ENCODE peak calls at places on chromosome 16, in eight cellular contexts. C, S, Q, H, Z, V, T and I are unnamed samples.

GRCh38 chr16:84821728-84822676 is 2.2 kb downstream of the CRISPLD2 start:
- DNase-seq in C (peak; percentile 30), S (no peak), Q (peak; percentile 75), H (no peak), Z (no peak), V (no peak), T (no peak), I (no peak)

GRCh38 chr16:3793161-3793576 is 75.8 kb upstream of the TRAP1 start:
- DNase-seq in C (no peak), S (no peak), Q (no peak), H (peak; percentile 35), Z (no peak), V (peak; percentile 21), T (peak; percentile 75), I (no peak)

GRCh38 chr16:73949574-73950348 is 346.9 kb upstream of the PSMD7 start:
- DNase-seq in C (no peak), S (no peak), Q (peak; percentile 38), H (no peak), Z (no peak), V (no peak), T (no peak), I (peak; percentile 66)

GRCh38 chr16:47413041-47413440 is 47.8 kb downstream of the ITFG1 start:
- DNase-seq in C (no peak), S (no peak), Q (no peak), H (no peak), Z (no peak), V (no peak), T (no peak), I (no peak)

GRCh38 chr16:29743827-29744531 is 1.8 kb downstream of the C16orf54 start:
- DNase-seq in C (no peak), S (no peak), Q (no peak), H (peak; percentile 35), Z (no peak), V (peak; percentile 58), T (no peak), I (no peak)

GRCh38 chr16:11613381-11614303 is 26.9 kb upstream of the LITAF start:
- DNase-seq in C (peak; percentile 92), S (peak; percentile 69), Q (no peak), H (no peak), Z (no peak), V (no peak), T (peak; percentile 84), I (no peak)

GRCh38 chr16:65908568-65908967 is 457.9 kb upstream of the CDH5 start:
- DNase-seq in C (no peak), S (no peak), Q (no peak), H (peak; percentile 56), Z (peak; percentile 94), V (no peak), T (no peak), I (no peak)

GRCh38 chr16:18041864-18042834 is 294.4 kb downstream of the NPIPA8 start:
- DNase-seq in C (no peak), S (no peak), Q (no peak), H (no peak), Z (no peak), V (no peak), T (no peak), I (no peak)

GRCh38 chr16:22614271-22614947 is 103.7 kb downstream of the NPIPB5 start:
- DNase-seq in C (no peak), S (no peak), Q (no peak), H (no peak), Z (no peak), V (no peak), T (no peak), I (no peak)

GRCh38 chr16:19513377-19514053 is 8.4 kb downstream of the GDE1 start:
- DNase-seq in C (no peak), S (no peak), Q (no peak), H (no peak), Z (no peak), V (no peak), T (no peak), I (no peak)

GRCh38 chr16:30186782-30187555 is 3.6 kb downstream of the CORO1A start:
- DNase-seq in C (peak; percentile 94), S (peak; percentile 87), Q (peak; percentile 47), H (peak; percentile 85), Z (peak; percentile 74), V (peak; percentile 81), T (peak; percentile 75), I (no peak)

GRCh38 chr16:10965440-10966039 is 21.2 kb downstream of the CLEC16A start:
- DNase-seq in C (no peak), S (no peak), Q (no peak), H (no peak), Z (no peak), V (no peak), T (no peak), I (no peak)

DNA sequence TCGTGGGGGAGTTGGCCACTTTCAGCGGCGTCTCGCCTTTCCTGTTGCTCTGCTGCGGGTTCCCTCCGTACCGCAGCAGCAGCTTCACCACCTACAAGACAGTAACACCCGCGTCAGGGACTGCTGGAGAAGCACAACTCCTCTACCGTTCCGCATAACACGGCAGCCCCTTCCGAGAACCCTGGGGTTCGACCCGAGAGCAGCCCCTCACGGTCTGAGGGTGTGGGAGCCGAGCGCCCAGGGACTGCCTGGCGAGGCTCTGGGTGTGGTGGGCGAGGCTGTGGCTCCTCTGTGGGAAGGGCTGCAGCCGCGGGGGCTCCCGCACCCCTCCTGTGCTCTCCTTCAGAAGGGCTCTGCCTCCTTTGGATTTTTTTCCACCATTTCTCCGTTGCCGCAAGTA is 68.6 kb downstream of the ZNF778 start:
- DNase-seq in C (peak; percentile 58), S (no peak), Q (no peak), H (no peak), Z (no peak), V (no peak), T (no peak), I (no peak)
- H3K27ac ChIP-seq in C (no peak overlapping the region), S (no peak overlapping the region), Q (no peak overlapping the region), H (peak overlapping the region; percentile 66), Z (no peak overlapping the region), V (no peak overlapping the region), T (no peak overlapping the region), I (no peak overlapping the region)

GRCh38 chr16:69596801-69597200 is 31.0 kb downstream of the NFAT5 start:
- DNase-seq in C (no peak), S (no peak), Q (no peak), H (no peak), Z (no peak), V (no peak), T (no peak), I (no peak)

GRCh38 chr16:69598045-69598444 is 32.3 kb downstream of the NFAT5 start:
- DNase-seq in C (no peak), S (no peak), Q (no peak), H (no peak), Z (no peak), V (no peak), T (no peak), I (no peak)

GRCh38 chr16:69601250-69601649 is 35.5 kb downstream of the NFAT5 start:
- DNase-seq in C (no peak), S (no peak), Q (no peak), H (no peak), Z (no peak), V (no peak), T (no peak), I (no peak)

GRCh38 chr16:69600202-69600601 is 34.4 kb downstream of the NFAT5 start:
- DNase-seq in C (no peak), S (no peak), Q (no peak), H (no peak), Z (no peak), V (no peak), T (no peak), I (no peak)

DNA sequence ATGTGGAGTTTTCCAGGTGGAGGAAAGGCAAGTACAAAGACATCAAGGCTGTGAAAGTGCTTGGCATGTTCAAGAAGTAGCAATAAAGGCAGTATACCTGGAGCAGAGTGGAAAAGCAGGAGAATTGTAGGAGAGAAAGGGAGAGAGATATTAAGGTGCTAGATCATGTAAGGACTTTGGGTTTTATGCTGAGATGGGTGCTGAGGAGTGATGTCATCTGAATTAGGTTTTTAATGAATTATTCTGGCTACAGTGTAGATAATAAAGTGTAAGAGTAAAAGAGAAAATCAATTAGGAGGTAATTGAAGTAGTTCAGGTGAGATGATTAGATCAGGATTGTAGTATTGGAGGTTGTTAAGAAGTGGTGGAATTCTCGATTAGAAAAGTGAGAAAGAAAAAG is 34.0 kb downstream of the NFAT5 start:
- DNase-seq in C (no peak), S (no peak), Q (no peak), H (no peak), Z (no peak), V (no peak), T (no peak), I (no peak)
- H3K4me3 ChIP-seq in C (no peak overlapping the region), S (no peak overlapping the region), Q (no peak overlapping the region), H (no peak overlapping the region), Z (no peak overlapping the region), V (no peak overlapping the region), T (no peak overlapping the region), I (no peak overlapping the region)

GRCh38 chr16:28182183-28182582 is 29.6 kb downstream of the XPO6 start:
- DNase-seq in C (no peak), S (no peak), Q (no peak), H (no peak), Z (no peak), V (peak; percentile 21), T (no peak), I (no peak)
- H3K27ac ChIP-seq in C (peak overlapping the region; percentile 86), S (peak overlapping the region; percentile 54), Q (no peak overlapping the region), H (peak overlapping the region; percentile 50), Z (no peak overlapping the region), V (peak overlapping the region; percentile 59), T (no peak overlapping the region), I (peak overlapping the region; percentile 65)

DNA sequence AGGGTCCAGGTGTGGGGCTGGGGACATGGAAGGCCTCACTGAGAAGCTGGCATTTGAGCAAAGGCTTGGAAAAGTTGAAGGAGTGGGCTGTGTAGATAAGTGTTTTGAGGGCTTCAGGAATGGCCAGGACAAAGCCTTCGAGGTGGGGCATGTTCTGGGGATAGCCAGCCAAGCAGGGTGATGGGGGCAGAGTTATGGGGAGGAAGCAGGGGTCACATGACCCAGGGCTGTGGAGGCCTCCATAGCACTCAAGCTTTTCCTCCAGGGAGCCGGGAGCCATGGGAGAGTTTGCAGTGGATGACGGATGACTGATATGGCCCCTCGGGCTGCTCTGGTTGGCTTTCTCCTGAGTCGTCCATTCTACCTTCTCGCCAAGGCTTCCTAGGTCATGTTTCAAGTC is 27.6 kb downstream of the PLCG2 start:
- DNase-seq in C (no peak), S (no peak), Q (no peak), H (no peak), Z (no peak), V (no peak), T (no peak), I (no peak)
- H3K4me3 ChIP-seq in C (no peak overlapping the region), S (no peak overlapping the region), Q (no peak overlapping the region), H (no peak overlapping the region), Z (no peak overlapping the region), V (no peak overlapping the region), T (no peak overlapping the region), I (no peak overlapping the region)

DNA sequence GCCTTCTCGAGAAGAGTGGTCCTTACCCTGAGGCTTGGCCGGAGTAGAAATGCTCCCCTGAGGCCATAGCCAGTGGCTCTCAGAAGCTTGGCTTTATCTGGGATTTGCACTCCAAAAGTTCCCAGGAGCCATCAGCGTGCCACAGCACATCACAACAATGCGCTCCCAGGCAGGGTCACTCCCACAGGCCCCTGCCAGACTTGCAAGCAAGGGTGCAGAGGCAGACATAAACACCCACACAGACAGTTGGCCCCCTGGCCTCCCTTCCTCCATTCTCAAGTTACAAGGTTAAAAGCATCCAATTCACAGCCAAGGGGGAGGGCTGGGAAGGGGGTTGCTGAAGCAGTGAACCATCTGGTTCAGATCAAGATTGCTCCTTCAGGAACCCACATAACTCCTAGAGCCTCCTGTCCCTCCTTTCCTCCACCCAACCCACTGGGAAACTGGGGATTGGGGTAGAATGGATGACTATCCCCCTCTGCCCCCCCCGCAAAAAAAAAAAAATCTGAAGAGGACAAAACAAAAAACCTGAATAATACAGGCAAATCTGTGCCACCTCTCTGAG is 1.8 kb downstream of the ST3GAL2 start:
- DNase-seq in C (no peak), S (no peak), Q (peak; percentile 63), H (peak; percentile 82), Z (peak; percentile 60), V (no peak), T (no peak), I (peak; percentile 77)
- H3K27ac ChIP-seq in C (peak overlapping the region; percentile 83), S (peak overlapping the region; percentile 83), Q (peak overlapping the region; percentile 81), H (peak overlapping the region; percentile 89), Z (no peak overlapping the region), V (peak overlapping the region; percentile 58), T (peak overlapping the region; percentile 79), I (peak overlapping the region; percentile 73)